ENCODE peak calls at places on chromosomes 11 and 22, in six cellular contexts. M is brain microvascular endothelial cell, U is bronchial epithelial cell, C is breast epithelium, N is heart right ventricle, O is PC-9. D is an unnamed sample.

GRCh38 chr22:36467042-36467810 is 14.2 kb downstream of the TXN2 start:
- DNase-seq in M (peak), U (no peak), C (no peak), N (peak), O (peak), D (peak)

GRCh38 chr11:132126973-132127900 is 756.8 kb downstream of the NTM start:
- DNase-seq in M (peak), U (peak), C (peak), N (no peak), O (no peak), D (peak)

GRCh38 chr11:111765320-111765983 is 737 bp downstream of the PPP2R1B start:
- DNase-seq in M (no peak), U (peak), C (no peak), N (no peak), O (no peak), D (peak)

GRCh38 chr11:128116447-128117240 is 470.7 kb downstream of the ETS1 start:
- DNase-seq in M (no peak), U (no peak), C (no peak), N (no peak), O (no peak), D (peak)

GRCh38 chr11:31804439-31805036 is 6.6 kb downstream of the PAX6 start:
- DNase-seq in M (no peak), U (no peak), C (no peak), N (no peak), O (no peak), D (no peak)

GRCh38 chr11:120068114-120068573 is 69.8 kb downstream of the TRIM29 start:
- DNase-seq in M (peak), U (peak), C (peak), N (no peak), O (no peak), D (peak)

GRCh38 chr11:112644410-112645131 is 316.6 kb upstream of the NCAM1 start:
- DNase-seq in M (no peak), U (no peak), C (no peak), N (no peak), O (no peak), D (no peak)

GRCh38 chr11:12287009-12287373 is 90.4 kb upstream of the PARVA start:
- DNase-seq in M (peak), U (peak), C (no peak), N (no peak), O (peak), D (peak)

GRCh38 chr11:3896644-3897043 is 41.2 kb downstream of the STIM1 start:
- DNase-seq in M (no peak), U (no peak), C (no peak), N (no peak), O (no peak), D (no peak)

GRCh38 chr11:27100534-27100933 is 59.9 kb downstream of the BBOX1 start:
- DNase-seq in M (no peak), U (peak), C (no peak), N (no peak), O (no peak), D (no peak)

GRCh38 chr11:83836883-83837654 is 550.9 kb upstream of the CCDC90B start:
- DNase-seq in M (peak), U (peak), C (no peak), N (no peak), O (peak), D (peak)

GRCh38 chr22:46149493-46149997 is 781 bp upstream of the PPARA start:
- DNase-seq in M (no peak), U (no peak), C (no peak), N (peak), O (peak), D (peak)

GRCh38 chr11:2422461-2423156 is 21.7 kb downstream of the TRPM5 start:
- DNase-seq in M (no peak), U (no peak), C (no peak), N (peak), O (no peak), D (no peak)

GRCh38 chr11:12889243-12889642 is 119.9 kb upstream of the RASSF10 start:
- DNase-seq in M (peak), U (peak), C (peak), N (peak), O (no peak), D (peak)

GRCh38 chr11:123545726-123546125 is 108.7 kb downstream of the SCN3B start:
- DNase-seq in M (no peak), U (no peak), C (no peak), N (no peak), O (no peak), D (no peak)

GRCh38 chr11:78299000-78299712 is 110.4 kb downstream of the USP35 start:
- DNase-seq in M (no peak), U (no peak), C (no peak), N (no peak), O (no peak), D (no peak)

GRCh38 chr11:61571337-61571736 is 9.5 kb downstream of the SYT7 start:
- DNase-seq in M (no peak), U (no peak), C (no peak), N (no peak), O (no peak), D (no peak)

GRCh38 chr11:117197516-117198456 is 1.4 kb upstream of the TAGLN start:
- DNase-seq in M (no peak), U (peak), C (peak), N (peak), O (no peak), D (no peak)

GRCh38 chr11:8384199-8384821 is 120.6 kb upstream of the LMO1 start:
- DNase-seq in M (no peak), U (peak), C (peak), N (no peak), O (peak), D (no peak)

GRCh38 chr11:1717745-1718144 is 20.8 kb downstream of the KRTAP5-6 start:
- DNase-seq in M (no peak), U (no peak), C (no peak), N (peak), O (no peak), D (no peak)

GRCh38 chr11:67584205-67584880 is 731 bp downstream of the GSTP1 start:
- DNase-seq in M (no peak), U (peak), C (peak), N (peak), O (peak), D (peak)

GRCh38 chr11:46513934-46514342 is 79.9 kb downstream of the AMBRA1 start:
- DNase-seq in M (no peak), U (peak), C (peak), N (peak), O (no peak), D (peak)

GRCh38 chr22:46370584-46371373 is 35.3 kb downstream of the TRMU start:
- DNase-seq in M (no peak), U (no peak), C (no peak), N (peak), O (peak), D (no peak)

DNA sequence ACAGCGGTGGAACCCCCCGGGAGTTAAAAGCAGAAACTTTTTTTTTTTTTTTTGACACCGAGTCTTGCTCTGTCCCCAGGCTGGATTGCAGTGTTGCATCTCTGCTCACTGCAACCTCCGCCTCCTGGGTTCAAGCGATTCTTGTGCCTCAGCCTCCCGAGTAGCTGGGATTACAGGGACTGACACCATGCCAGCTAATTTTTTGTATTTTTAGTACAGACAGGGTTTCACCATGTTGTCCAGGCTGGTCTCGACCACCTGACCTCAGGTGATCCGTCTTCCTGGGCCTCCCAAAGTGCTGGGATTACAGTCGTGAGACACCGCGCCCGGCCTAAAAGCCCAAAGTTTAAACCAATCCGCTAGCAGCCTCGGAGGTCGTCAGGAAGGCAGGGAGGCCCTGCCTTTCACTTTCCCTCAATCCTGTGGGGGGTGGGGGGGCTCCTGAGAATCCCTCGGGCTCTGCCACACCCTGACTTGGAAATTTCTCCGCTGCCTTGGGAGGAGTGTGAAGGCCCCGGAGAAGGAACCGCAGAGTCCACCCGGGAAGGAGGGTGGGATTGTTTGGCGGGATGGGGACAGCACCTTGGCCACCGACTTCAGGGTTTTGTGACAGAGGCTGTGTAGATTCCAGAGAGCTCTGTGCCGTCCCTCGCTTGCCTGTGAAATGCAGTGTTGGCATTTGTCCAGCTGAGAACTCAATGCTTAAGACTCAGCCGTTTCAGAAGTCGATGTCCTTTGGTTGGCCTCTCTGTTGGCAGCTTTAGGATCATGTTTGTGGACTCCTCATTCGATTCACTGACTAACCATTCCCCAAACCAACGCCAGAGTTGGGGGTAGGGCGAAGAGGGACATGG is 1.0 kb downstream of the ARHGAP8 start:
- DNase-seq in M (peak), U (peak), C (peak), N (no peak), O (no peak), D (peak)
- H3K4me3 ChIP-seq in M (no peak), U (peak), C (peak), N (no peak), O (peak), D (no peak)

DNA sequence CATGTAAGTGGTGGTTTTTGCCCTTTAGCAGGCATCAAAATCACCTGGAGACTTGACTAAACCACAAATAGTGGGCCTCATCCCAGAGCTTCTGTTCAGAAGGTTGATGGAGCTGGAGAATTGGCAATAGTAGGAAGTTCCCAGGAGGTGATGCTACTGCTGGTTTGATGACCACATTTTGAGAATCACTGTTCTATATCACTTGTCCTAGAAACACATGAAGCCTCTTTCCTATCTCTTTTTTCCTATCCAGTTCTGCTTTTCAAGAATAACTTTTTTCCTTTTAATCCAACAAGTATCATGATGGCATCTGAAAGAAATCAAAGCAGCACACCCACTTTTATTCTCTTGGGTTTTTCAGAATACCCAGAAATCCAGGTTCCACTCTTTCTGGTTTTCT is at the start of gene OR5D13:
- DNase-seq in M (no peak), U (no peak), C (no peak), N (no peak), O (no peak), D (no peak)
- TF ChIP-seq CTCF in M (no peak), U (no peak), C (no peak), N (no peak), O (no peak), D (no peak)

GRCh38 chr11:118221419-118221818 is 3.4 kb downstream of the JAML start:
- DNase-seq in M (no peak), U (no peak), C (no peak), N (no peak), O (no peak), D (no peak)

GRCh38 chr11:118223992-118224391 is 819 bp downstream of the JAML start:
- DNase-seq in M (no peak), U (no peak), C (no peak), N (no peak), O (no peak), D (no peak)

GRCh38 chr11:118224512-118225180 is at the start of gene JAML:
- DNase-seq in M (no peak), U (no peak), C (no peak), N (no peak), O (no peak), D (no peak)

GRCh38 chr11:118222437-118222836 is 2.4 kb downstream of the JAML start:
- DNase-seq in M (no peak), U (no peak), C (no peak), N (no peak), O (no peak), D (no peak)

DNA sequence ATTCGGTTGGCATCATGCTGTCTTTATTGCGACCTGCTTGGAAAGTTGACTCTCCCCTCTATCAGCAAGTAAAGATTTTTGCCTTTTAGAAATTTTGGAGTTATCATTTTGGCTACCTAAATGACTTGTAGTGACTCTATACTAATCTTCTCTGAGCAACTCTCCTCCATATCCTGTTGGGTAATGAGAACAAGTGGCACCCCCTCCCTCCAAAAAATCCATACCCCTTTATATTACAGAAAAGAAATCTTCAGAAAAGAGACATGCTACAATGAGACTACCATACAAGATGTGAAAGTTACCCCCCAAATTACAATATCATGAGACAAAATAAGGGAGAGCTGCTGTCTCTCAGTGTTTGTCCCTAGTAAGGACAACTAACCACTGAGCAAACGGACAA is 1.2 kb downstream of the JAML start:
- DNase-seq in M (no peak), U (no peak), C (no peak), N (no peak), O (no peak), D (no peak)
- H3K4me3 ChIP-seq in M (no peak), U (no peak), C (peak), N (no peak), O (no peak), D (no peak)

GRCh38 chr11:95465887-95466286 is 234.9 kb upstream of the SESN3 start:
- DNase-seq in M (no peak), U (no peak), C (no peak), N (no peak), O (no peak), D (no peak)
- TF ChIP-seq CTCF in M (no peak), U (no peak), C (no peak), N (no peak), O (no peak), D (no peak)

DNA sequence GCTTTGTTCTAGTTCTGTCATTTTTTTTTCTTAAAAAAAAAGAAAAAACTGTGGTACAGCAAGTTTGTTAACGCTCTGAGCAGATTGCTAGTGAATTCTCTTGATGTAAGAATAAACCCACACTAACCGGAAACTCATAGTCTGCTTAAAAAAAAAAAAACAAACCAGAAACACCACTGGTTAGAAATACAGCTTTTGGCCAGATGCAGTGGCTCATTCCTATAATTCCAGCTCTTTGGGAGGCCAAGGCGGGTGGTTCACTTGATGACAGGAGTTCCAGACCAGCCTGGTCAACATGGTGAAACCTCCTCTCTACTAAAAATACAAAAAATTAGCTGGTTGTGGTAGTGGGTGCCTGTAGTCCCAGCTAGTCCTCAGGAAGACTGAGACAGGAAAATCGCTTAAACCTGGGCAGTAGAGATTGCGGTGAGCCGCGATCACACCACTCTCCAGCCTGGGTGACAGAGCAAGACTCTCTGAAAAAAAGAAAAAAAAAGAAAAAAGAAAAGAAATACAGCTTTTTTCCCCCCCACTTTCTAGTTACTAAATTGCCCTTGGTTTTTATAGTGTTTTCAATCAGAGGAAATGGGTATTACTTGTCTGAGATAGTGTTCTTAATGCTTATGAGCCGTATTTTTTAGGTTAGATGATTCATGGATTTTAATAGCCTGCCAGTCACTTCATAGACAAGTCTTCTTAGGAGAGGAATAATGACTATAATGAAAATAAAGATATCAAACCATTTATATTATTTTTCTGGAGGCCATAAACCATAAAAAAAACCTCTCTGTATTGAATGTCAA is 222.8 kb downstream of the DDX10 start:
- DNase-seq in M (peak), U (no peak), C (no peak), N (no peak), O (no peak), D (peak)
- H3K4me3 ChIP-seq in M (no peak), U (no peak), C (no peak), N (no peak), O (no peak), D (no peak)

GRCh38 chr22:33126881-33127280 is 68.7 kb upstream of the SYN3 start:
- DNase-seq in M (no peak), U (peak), C (no peak), N (no peak), O (peak), D (no peak)
- TF ChIP-seq CTCF in M (no peak), U (peak), C (no peak), N (no peak), O (peak), D (no peak)

DNA sequence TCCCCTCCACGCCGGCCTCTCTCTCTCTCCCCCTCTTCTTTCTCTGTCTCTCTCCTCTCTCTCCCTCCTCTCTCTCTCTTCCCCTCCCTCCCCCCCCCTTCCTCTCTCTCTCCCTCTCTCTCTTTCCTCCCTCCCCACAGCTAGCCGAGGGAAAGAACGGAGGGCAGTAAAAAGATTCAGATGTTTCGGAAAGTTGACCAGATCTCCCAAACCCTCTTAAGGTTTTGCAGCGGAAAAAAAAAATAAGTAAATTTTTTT is 188 bp upstream of the ALX4 start:
- DNase-seq in M (no peak), U (no peak), C (no peak), N (no peak), O (no peak), D (no peak)
- H3K4me3 ChIP-seq in M (no peak), U (no peak), C (peak), N (peak), O (no peak), D (no peak)

GRCh38 chr11:64869571-64870175 is 8.7 kb downstream of the EHD1 start:
- DNase-seq in M (no peak), U (no peak), C (no peak), N (no peak), O (no peak), D (no peak)
- TF ChIP-seq CTCF in M (peak), U (peak), C (no peak), N (peak), O (no peak), D (peak)